ENCODE peak calls at places on chromosome 21, in nine cellular contexts. G, C, J, F, N, E, M, A and P are unnamed samples.

GRCh38 chr21:44888581-44889550 is 15.4 kb upstream of the PTTG1IP start:
- DNase-seq in G (no peak), C (no peak), J (no peak), F (no peak), N (no peak), E (no peak), M (no peak), A (no peak), P (no peak)

GRCh38 chr21:45251635-45252447 is 35.9 kb downstream of the POFUT2 start:
- DNase-seq in G (no peak), C (no peak), J (no peak), F (no peak), N (no peak), E (no peak), M (no peak), A (no peak), P (no peak)

GRCh38 chr21:38807481-38807880 is 1.8 kb downstream of the ETS2 start:
- DNase-seq in G (peak; percentile 75), C (no peak), J (no peak), F (no peak), N (peak; percentile 67), E (no peak), M (no peak), A (no peak), P (no peak)

GRCh38 chr21:34764715-34765284 is 96.0 kb downstream of the CLIC6 start:
- DNase-seq in G (no peak), C (no peak), J (no peak), F (no peak), N (no peak), E (no peak), M (no peak), A (no peak), P (no peak)

GRCh38 chr21:42570362-42570761 is 56.7 kb downstream of the SLC37A1 start:
- DNase-seq in G (no peak), C (no peak), J (no peak), F (no peak), N (no peak), E (no peak), M (peak; percentile 14), A (no peak), P (no peak)

GRCh38 chr21:42338730-42339715 is 11.8 kb downstream of the TFF2 start:
- DNase-seq in G (no peak), C (no peak), J (no peak), F (no peak), N (no peak), E (no peak), M (no peak), A (no peak), P (no peak)

GRCh38 chr21:28402616-28402989 is 590.1 kb downstream of the LTN1 start:
- DNase-seq in G (no peak), C (no peak), J (no peak), F (no peak), N (no peak), E (no peak), M (no peak), A (no peak), P (no peak)

GRCh38 chr21:42392731-42393442 is 3.0 kb downstream of the TMPRSS3 start:
- DNase-seq in G (no peak), C (no peak), J (no peak), F (no peak), N (no peak), E (no peak), M (no peak), A (no peak), P (no peak)

GRCh38 chr21:41536076-41536826 is 28.3 kb upstream of the TMPRSS2 start:
- DNase-seq in G (no peak), C (no peak), J (no peak), F (no peak), N (no peak), E (no peak), M (no peak), A (no peak), P (no peak)

GRCh38 chr21:38219049-38219628 is 37.7 kb upstream of the KCNJ15 start:
- DNase-seq in G (peak; percentile 40), C (peak; percentile 83), J (peak; percentile 73), F (peak; percentile 86), N (peak; percentile 71), E (peak; percentile 34), M (peak; percentile 47), A (peak; percentile 80), P (peak; percentile 81)

GRCh38 chr21:33362044-33362555 is 37.3 kb downstream of the IFNAR1 start:
- DNase-seq in G (peak; percentile 66), C (no peak), J (peak; percentile 73), F (peak; percentile 92), N (peak; percentile 62), E (peak; percentile 68), M (no peak), A (no peak), P (peak; percentile 80)

GRCh38 chr21:14480601-14481000 is 65.5 kb downstream of the SAMSN1 start:
- DNase-seq in G (no peak), C (no peak), J (no peak), F (no peak), N (no peak), E (no peak), M (no peak), A (no peak), P (no peak)

GRCh38 chr21:36004441-36004840 is 55.9 kb downstream of the SETD4 start:
- DNase-seq in G (no peak), C (peak; percentile 72), J (no peak), F (no peak), N (no peak), E (no peak), M (no peak), A (peak; percentile 77), P (no peak)

GRCh38 chr21:34204481-34205439 is 131.4 kb downstream of the MRPS6 start:
- DNase-seq in G (peak; percentile 62), C (no peak), J (peak; percentile 98), F (no peak), N (peak; percentile 59), E (no peak), M (no peak), A (no peak), P (peak; percentile 47)

GRCh38 chr21:27825035-27825434 is 858.1 kb upstream of the ADAMTS5 start:
- DNase-seq in G (no peak), C (no peak), J (no peak), F (peak; percentile 54), N (peak; percentile 13), E (no peak), M (no peak), A (no peak), P (no peak)